ENCODE peak calls at places on chromosomes 11 and 22, in nine cellular contexts. Q is fibroblast of pulmonary artery, T is retinal pigment epithelial cell, D is SK-N-SH, A is BE2C, N is lower leg skin, U is stomach, R is AG09309, K is heart left ventricle. E is an unnamed sample.

GRCh38 chr11:130710442-130711101 is 205.7 kb downstream of the SNX19 start:
- DNase-seq in Q (no peak), T (no peak), D (no peak), A (no peak), N (no peak), U (no peak), R (no peak), K (peak), E (no peak)

GRCh38 chr11:132312616-132313210 is 942.3 kb downstream of the NTM start:
- DNase-seq in Q (peak), T (no peak), D (peak), A (no peak), N (no peak), U (no peak), R (peak), K (no peak), E (peak)

GRCh38 chr22:43400449-43400848 is 11.4 kb upstream of the MPPED1 start:
- DNase-seq in Q (no peak), T (no peak), D (no peak), A (no peak), N (no peak), U (no peak), R (no peak), K (peak), E (peak)

GRCh38 chr11:83157755-83158473 is 983 bp downstream of the PCF11 start:
- DNase-seq in Q (peak), T (no peak), D (peak), A (peak), N (peak), U (peak), R (no peak), K (peak), E (peak)

GRCh38 chr11:116529210-116529609 is 243.6 kb downstream of the BUD13 start:
- DNase-seq in Q (no peak), T (no peak), D (no peak), A (no peak), N (no peak), U (no peak), R (no peak), K (no peak), E (no peak)

GRCh38 chr11:10779086-10779485 is 28.0 kb downstream of the CTR9 start:
- DNase-seq in Q (no peak), T (no peak), D (no peak), A (no peak), N (no peak), U (no peak), R (peak), K (no peak), E (no peak)

GRCh38 chr11:102780491-102780918 is at the start of gene MMP10:
- DNase-seq in Q (peak), T (no peak), D (no peak), A (no peak), N (no peak), U (no peak), R (no peak), K (no peak), E (peak)

GRCh38 chr11:33633251-33634003 is 67.2 kb downstream of the C11orf91 start:
- DNase-seq in Q (peak), T (no peak), D (no peak), A (no peak), N (no peak), U (no peak), R (no peak), K (no peak), E (peak)

GRCh38 chr22:31185056-31185455 is 25.1 kb downstream of the RNF185 start:
- DNase-seq in Q (no peak), T (no peak), D (no peak), A (no peak), N (no peak), U (no peak), R (no peak), K (no peak), E (no peak)

GRCh38 chr11:57425565-57426438 is 1.1 kb downstream of the SLC43A3 start:
- DNase-seq in Q (peak), T (no peak), D (no peak), A (no peak), N (peak), U (peak), R (no peak), K (peak), E (no peak)
- H3K4me3 ChIP-seq in Q (peak), T (no peak), D (no peak), A (no peak), N (no peak), U (peak), R (no peak), K (peak), E (no peak)

DNA sequence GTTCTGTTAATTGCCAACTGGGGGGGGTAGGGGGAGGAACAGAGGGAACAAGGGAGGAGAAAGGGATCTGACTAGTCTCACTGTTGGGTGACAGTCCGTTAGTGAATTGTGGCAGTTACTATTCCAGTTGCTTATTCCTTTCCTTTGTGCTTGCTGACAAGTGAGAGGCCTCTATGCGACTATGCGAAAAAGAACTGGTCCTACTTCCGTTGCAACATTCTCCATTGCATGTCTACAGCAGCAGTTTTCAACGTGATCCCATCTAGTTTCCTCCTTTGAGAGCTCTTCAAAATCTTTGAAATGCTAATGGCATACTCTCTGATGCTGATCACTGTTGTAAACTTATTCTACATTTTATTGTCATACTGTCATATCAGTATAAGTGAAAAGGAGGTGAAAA is 672.2 kb downstream of the LRRC4C start:
- DNase-seq in Q (no peak), T (no peak), D (no peak), A (no peak), N (no peak), U (no peak), R (no peak), K (no peak), E (peak)
- H3K4me3 ChIP-seq in Q (no peak), T (no peak), D (no peak), A (no peak), N (no peak), U (no peak), R (no peak), K (no peak), E (no peak)

GRCh38 chr11:57483570-57483934 is 23.2 kb downstream of the RTN4RL2 start:
- DNase-seq in Q (no peak), T (no peak), D (no peak), A (no peak), N (no peak), U (no peak), R (no peak), K (no peak), E (peak)
- H3K4me3 ChIP-seq in Q (no peak), T (no peak), D (peak), A (no peak), N (no peak), U (peak), R (no peak), K (no peak), E (no peak)

GRCh38 chr22:23715811-23716355 is 25.1 kb downstream of the RGL4 start:
- DNase-seq in Q (peak), T (no peak), D (no peak), A (no peak), N (no peak), U (no peak), R (no peak), K (no peak), E (no peak)

GRCh38 chr22:23713696-23714595 is 23.1 kb downstream of the RGL4 start:
- DNase-seq in Q (no peak), T (no peak), D (no peak), A (no peak), N (no peak), U (no peak), R (no peak), K (no peak), E (no peak)

GRCh38 chr22:23718371-23719165 is 27.8 kb downstream of the RGL4 start:
- DNase-seq in Q (no peak), T (no peak), D (no peak), A (no peak), N (no peak), U (no peak), R (no peak), K (no peak), E (no peak)

GRCh38 chr22:23714596-23715588 is 24.1 kb downstream of the RGL4 start:
- DNase-seq in Q (no peak), T (no peak), D (no peak), A (no peak), N (no peak), U (no peak), R (no peak), K (no peak), E (no peak)

DNA sequence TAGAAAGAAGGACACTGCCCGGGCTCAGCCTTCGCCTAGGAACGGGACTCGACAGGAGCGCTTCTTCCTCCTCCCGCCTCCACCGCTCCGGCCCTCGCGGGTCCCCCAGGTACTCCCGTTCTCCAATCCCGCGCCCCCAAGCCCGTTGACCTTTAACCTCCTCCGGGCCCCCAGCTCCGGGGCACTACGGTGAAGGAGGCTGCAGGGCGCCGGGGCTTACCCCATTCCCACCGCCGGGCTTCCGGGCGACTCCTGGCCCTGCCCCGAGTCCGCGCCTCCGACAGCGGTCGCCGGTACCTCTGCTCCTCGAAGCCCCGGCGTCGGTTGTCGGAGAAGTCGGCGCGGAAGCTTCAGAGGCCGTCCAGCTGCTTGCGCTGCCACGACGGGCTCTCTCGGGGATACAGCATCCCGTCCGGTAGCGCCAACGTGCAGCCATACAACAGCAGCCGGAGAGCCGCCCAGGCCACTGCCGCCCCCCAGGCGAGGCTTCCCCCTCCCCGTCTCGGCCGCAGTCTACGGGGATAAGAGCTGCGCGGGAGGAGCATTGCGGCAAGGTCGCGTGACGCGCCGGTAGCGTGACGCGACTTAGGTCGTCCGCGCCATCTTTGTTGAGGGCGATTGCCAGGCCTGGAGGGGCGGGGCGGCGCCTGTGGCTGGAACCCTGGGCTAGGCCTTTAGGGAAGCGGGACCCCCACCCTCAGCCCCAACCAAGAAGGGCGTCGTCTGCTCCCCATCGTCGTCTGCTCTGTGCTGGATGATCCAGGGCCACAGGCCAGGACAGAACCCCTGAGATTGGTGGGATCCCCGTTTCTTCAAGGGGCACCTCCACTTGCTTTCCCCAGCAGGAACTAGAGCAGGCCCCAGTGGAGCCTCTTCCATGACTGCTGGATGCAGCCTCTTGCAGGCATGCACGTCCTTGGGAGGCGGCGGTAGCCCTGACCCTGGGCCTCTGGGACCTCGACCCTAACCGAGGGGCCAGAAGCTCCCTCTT is 26.3 kb downstream of the RGL4 start:
- DNase-seq in Q (peak), T (peak), D (peak), A (peak), N (peak), U (peak), R (peak), K (peak), E (peak)
- H3K4me3 ChIP-seq in Q (peak), T (peak), D (peak), A (peak), N (peak), U (peak), R (peak), K (peak), E (peak)

GRCh38 chr11:114068327-114068726 is 8.8 kb downstream of the ZBTB16 start:
- DNase-seq in Q (no peak), T (no peak), D (no peak), A (no peak), N (no peak), U (no peak), R (no peak), K (no peak), E (peak)
- H3K4me3 ChIP-seq in Q (no peak), T (no peak), D (no peak), A (no peak), N (no peak), U (peak), R (no peak), K (no peak), E (no peak)

GRCh38 chr11:27349919-27350318 is 13.1 kb downstream of the CCDC34 start:
- DNase-seq in Q (no peak), T (no peak), D (no peak), A (no peak), N (no peak), U (no peak), R (no peak), K (no peak), E (no peak)

GRCh38 chr11:27352781-27353180 is 10.2 kb downstream of the CCDC34 start:
- DNase-seq in Q (no peak), T (no peak), D (no peak), A (no peak), N (no peak), U (no peak), R (no peak), K (no peak), E (peak)

GRCh38 chr11:27347361-27347760 is 15.7 kb downstream of the CCDC34 start:
- DNase-seq in Q (no peak), T (no peak), D (no peak), A (no peak), N (no peak), U (no peak), R (no peak), K (no peak), E (no peak)

GRCh38 chr11:27350503-27350902 is 12.5 kb downstream of the CCDC34 start:
- DNase-seq in Q (peak), T (no peak), D (no peak), A (no peak), N (no peak), U (no peak), R (no peak), K (no peak), E (no peak)

GRCh38 chr11:27347949-27348879 is 14.8 kb downstream of the CCDC34 start:
- DNase-seq in Q (no peak), T (no peak), D (no peak), A (no peak), N (no peak), U (no peak), R (no peak), K (no peak), E (peak)
- H3K4me3 ChIP-seq in Q (no peak), T (no peak), D (no peak), A (no peak), N (no peak), U (no peak), R (no peak), K (no peak), E (no peak)

GRCh38 chr11:47400813-47401279 is 7.5 kb upstream of the SLC39A13 start:
- DNase-seq in Q (no peak), T (no peak), D (peak), A (peak), N (no peak), U (no peak), R (no peak), K (peak), E (no peak)
- H3K4me3 ChIP-seq in Q (no peak), T (no peak), D (no peak), A (peak), N (no peak), U (peak), R (no peak), K (peak), E (peak)

DNA sequence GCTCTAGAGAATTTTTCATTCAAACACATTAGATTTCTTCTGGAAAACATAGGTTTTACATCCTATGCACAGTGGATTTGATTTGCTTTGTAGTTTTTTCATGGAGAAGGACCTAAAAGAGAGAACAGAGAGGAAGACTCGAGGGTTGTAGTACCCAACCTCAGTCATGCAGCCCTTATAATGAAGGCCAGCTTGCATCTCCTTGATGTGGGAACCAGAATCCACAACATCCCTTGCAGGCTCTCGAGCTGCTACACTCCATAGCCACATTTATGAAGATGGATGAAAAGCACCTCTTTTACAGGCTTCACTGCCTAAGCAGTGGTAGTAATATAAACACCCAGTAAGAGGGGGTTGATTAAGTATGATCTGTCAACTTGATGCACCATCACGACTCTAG is 9.5 kb upstream of the OR5B12 start:
- DNase-seq in Q (no peak), T (no peak), D (no peak), A (no peak), N (no peak), U (no peak), R (no peak), K (no peak), E (no peak)
- H3K4me3 ChIP-seq in Q (no peak), T (no peak), D (no peak), A (no peak), N (no peak), U (no peak), R (no peak), K (no peak), E (no peak)

E was measured in H7.